ENCODE peak calls at places on chromosomes 4 and X, in five cellular contexts. S, L, P, B and N are unnamed samples.
A peak's percentile ranks its signal among the peaks of the same experiment; 100 is the strongest.

GRCh38 chr4:128718793-128719192 is 90.7 kb upstream of the JADE1 start:
- DNase-seq in P (no peak), B (peak; percentile 36), L (no peak), S (no peak), N (no peak)

GRCh38 chrX:15493118-15494082 is at the start of gene PIR:
- DNase-seq in B (peak; percentile 64), S (peak; percentile 17), P (peak; percentile 17), L (peak; percentile 89), N (peak; percentile 86)

GRCh38 chr4:5863461-5864113 is 29.3 kb downstream of the CRMP1 start:
- DNase-seq in S (no peak), L (peak; percentile 65), P (peak; percentile 28), B (peak; percentile 82), N (no peak)

GRCh38 chr4:188988131-188988530 is 848.9 kb downstream of the TRIML1 start:
- DNase-seq in L (no peak), P (no peak), S (no peak), B (no peak), N (no peak)

GRCh38 chrX:141183000-141183399 is 6.1 kb upstream of the LDOC1 start:
- DNase-seq in L (no peak), P (no peak), S (no peak), B (no peak), N (no peak)

GRCh38 chrX:100411802-100412333 is 1.8 kb upstream of the PCDH19 start:
- DNase-seq in S (no peak), B (no peak), P (no peak), L (no peak), N (no peak)

GRCh38 chr4:181161669-181162068 is 1081.5 kb upstream of the TENM3 start:
- DNase-seq in P (no peak), S (no peak), L (no peak), B (no peak), N (no peak)

GRCh38 chrX:70096052-70096451 is 33.8 kb downstream of the OTUD6A start:
- DNase-seq in P (no peak), B (no peak), L (peak; percentile 18), S (no peak), N (no peak)